ENCODE peak calls at places on chromosome 12, in six cellular contexts. G, J, L, H, M and D are unnamed samples.

GRCh38 chr12:42482820-42483533 is 106.6 kb downstream of the PRICKLE1 start:
- DNase-seq in G (peak; percentile 86), J (peak; percentile 77), L (peak; percentile 92), H (peak; percentile 76), M (peak; percentile 79), D (no peak)

GRCh38 chr12:83016226-83016835 is 329.6 kb downstream of the TMTC2 start:
- DNase-seq in G (no peak), J (no peak), L (no peak), H (peak; percentile 13), M (no peak), D (peak; percentile 40)

GRCh38 chr12:54204316-54204715 is 15.5 kb upstream of the SMUG1 start:
- DNase-seq in G (no peak), J (no peak), L (no peak), H (no peak), M (no peak), D (no peak)

GRCh38 chr12:89825591-89826449 is 117.2 kb upstream of the ATP2B1 start:
- DNase-seq in G (no peak), J (no peak), L (no peak), H (no peak), M (no peak), D (no peak)

GRCh38 chr12:38895446-38895845 is 9.9 kb downstream of the CPNE8 start:
- DNase-seq in G (no peak), J (no peak), L (no peak), H (no peak), M (no peak), D (no peak)

GRCh38 chr12:109256011-109256410 is 53.1 kb downstream of the FOXN4 start:
- DNase-seq in G (no peak), J (no peak), L (no peak), H (no peak), M (no peak), D (no peak)

GRCh38 chr12:76029982-76030377 is 1.6 kb downstream of the PHLDA1 start:
- DNase-seq in G (peak; percentile 52), J (no peak), L (peak; percentile 39), H (no peak), M (no peak), D (no peak)

GRCh38 chr12:57372233-57372632 is 58.6 kb downstream of the R3HDM2 start:
- DNase-seq in G (no peak), J (no peak), L (no peak), H (peak; percentile 13), M (peak; percentile 69), D (no peak)

GRCh38 chr12:105357162-105357691 is 26.7 kb downstream of the C12orf75 start:
- DNase-seq in G (no peak), J (no peak), L (no peak), H (no peak), M (no peak), D (no peak)

GRCh38 chr12:124273630-124274029 is 21.3 kb upstream of the RFLNA start:
- DNase-seq in G (peak; percentile 77), J (no peak), L (no peak), H (no peak), M (no peak), D (no peak)

GRCh38 chr12:19198272-19198671 is 68.7 kb downstream of the PLEKHA5 start:
- DNase-seq in G (no peak), J (no peak), L (no peak), H (no peak), M (no peak), D (no peak)

GRCh38 chr12:111444314-111444705 is 38.6 kb downstream of the SH2B3 start:
- DNase-seq in G (no peak), J (no peak), L (no peak), H (no peak), M (peak; percentile 59), D (no peak)

GRCh38 chr12:28563926-28564325 is 373.7 kb downstream of the CCDC91 start:
- DNase-seq in G (no peak), J (no peak), L (no peak), H (no peak), M (no peak), D (peak; percentile 89)

GRCh38 chr12:88207921-88208640 is 66.0 kb downstream of the TMTC3 start:
- DNase-seq in G (no peak), J (no peak), L (no peak), H (no peak), M (no peak), D (peak; percentile 44)

GRCh38 chr12:52605542-52605941 is 4.3 kb upstream of the KRT72 start:
- DNase-seq in G (no peak), J (no peak), L (no peak), H (no peak), M (no peak), D (no peak)

GRCh38 chr12:92073123-92073522 is 72.5 kb downstream of the BTG1 start:
- DNase-seq in G (no peak), J (no peak), L (no peak), H (no peak), M (no peak), D (no peak)

GRCh38 chr12:92068441-92068840 is 77.2 kb downstream of the BTG1 start:
- DNase-seq in G (no peak), J (no peak), L (no peak), H (no peak), M (no peak), D (no peak)

GRCh38 chr12:92065664-92066063 is 80.0 kb downstream of the BTG1 start:
- DNase-seq in G (no peak), J (no peak), L (no peak), H (no peak), M (no peak), D (no peak)

GRCh38 chr12:92070864-92071445 is 74.7 kb downstream of the BTG1 start:
- DNase-seq in G (no peak), J (no peak), L (no peak), H (no peak), M (no peak), D (no peak)

DNA sequence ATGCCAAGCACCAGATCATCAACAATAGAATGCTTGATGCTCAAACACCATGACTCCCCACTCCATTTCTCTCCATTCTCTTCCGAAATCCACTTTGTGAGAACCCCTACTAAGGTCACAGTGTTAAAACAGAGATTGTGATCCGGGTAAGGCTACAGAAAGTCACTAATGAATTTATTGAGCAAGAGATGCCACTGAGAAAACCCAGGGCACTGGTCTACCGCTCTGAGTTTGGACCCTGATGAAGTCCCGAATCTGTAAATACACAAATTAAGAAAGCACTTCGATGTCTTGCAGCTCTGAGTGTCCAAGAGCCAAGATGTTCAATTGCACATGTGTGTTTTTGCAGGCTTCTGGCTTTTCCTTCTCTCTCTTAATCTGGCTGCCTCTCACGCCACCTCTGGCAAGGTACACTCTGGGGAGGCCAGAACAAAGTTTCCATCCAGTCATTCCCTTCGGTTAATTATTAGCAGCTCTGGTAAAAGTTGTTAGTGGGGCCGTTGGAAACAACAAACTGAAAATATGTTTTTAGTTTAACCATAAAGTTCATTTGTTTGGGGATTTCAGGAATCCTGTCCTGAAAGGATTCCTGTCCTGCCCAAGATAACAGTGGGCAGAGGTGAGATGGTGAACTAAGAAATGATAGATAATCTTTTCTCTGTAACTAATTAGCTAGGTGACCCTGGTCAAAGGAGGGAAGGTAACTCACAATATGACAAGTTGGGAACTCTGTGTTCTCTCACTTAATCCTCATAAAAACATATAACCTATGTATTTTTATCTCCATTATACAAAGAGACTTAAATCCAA is 75.4 kb downstream of the BTG1 start:
- DNase-seq in G (no peak), J (no peak), L (no peak), H (no peak), M (no peak), D (no peak)
- TF ChIP-seq CTCF in G (no peak), J (no peak), L (no peak), H (no peak), M (no peak), D (no peak)

DNA sequence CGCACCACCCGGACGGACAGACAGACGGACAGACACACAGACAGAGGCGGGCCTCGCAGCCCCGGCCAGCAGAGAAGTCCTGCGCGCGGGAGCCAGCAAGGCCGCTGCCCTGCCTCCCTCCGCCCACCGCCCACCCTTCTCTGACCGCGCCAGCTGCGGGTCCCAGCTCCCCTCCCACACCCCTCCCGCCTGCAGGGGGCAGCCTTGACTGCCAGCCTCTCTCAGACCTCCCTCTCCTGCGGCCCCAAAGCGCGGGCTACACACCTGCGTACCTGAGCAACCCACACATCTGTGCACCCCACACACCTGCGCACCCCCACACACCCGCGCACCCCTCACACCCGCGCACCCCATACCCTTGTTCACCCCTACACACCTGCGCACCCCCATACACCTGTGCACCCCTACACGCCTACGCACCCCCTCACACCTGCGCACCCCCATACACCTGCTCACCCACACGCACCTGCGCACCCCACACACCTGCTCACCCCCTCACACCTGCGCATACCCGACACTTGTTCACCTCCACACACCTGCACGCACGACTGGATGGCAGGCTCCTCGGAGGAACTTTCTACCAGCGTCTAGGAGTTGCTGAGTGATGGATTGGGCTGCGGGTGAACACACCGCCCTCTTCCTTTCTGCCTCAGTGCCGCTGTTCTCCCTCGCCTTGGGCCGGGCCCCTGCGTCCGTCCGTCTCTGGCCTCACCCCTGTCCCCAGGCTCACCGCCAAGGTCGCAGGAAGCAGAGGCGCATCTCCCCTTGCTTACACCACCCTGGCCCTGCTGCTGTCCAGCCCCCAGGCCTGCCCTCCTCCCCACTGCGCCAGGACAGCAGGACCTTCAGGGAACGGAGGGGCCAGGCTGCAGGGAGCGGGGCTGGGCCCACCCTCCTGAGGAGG is 20.8 kb upstream of the TMEM106C start:
- DNase-seq in G (peak; percentile 93), J (no peak), L (peak; percentile 43), H (no peak), M (peak; percentile 56), D (no peak)
- TF ChIP-seq CTCF in G (peak; percentile 41), J (peak; percentile 25), L (no peak), H (peak; percentile 33), M (peak; percentile 21), D (peak; percentile 5)

DNA sequence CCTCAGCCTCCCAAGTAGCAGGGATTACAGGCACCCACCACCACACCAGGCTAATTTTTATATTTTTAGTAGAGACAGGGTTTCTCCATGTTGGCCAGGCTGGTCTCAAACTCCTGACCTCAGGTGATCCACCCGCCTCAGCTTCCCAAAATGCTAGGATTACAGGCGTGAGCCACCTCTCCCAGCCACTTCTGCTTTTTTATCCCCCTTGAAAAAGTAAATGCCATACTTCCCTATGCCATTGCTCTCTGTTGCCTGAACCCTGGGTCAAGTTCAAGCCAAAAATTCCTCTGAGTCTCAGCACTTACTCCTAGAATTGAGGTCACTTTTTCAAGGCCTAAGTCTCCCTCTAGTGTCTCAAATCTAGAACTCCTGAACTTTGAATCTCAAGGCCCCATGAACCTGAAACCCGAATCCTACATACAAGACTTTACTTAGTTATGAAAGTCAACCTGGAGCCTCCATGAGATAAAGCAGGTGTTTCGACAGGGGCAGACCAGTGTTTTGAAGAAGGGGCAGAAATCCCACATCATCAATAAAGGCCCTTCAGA is 1.4 kb upstream of the APOBEC1 start:
- DNase-seq in G (peak; percentile 82), J (no peak), L (no peak), H (no peak), M (no peak), D (no peak)
- TF ChIP-seq CTCF in G (peak; percentile 66), J (no peak), L (peak; percentile 20), H (no peak), M (no peak), D (no peak)

DNA sequence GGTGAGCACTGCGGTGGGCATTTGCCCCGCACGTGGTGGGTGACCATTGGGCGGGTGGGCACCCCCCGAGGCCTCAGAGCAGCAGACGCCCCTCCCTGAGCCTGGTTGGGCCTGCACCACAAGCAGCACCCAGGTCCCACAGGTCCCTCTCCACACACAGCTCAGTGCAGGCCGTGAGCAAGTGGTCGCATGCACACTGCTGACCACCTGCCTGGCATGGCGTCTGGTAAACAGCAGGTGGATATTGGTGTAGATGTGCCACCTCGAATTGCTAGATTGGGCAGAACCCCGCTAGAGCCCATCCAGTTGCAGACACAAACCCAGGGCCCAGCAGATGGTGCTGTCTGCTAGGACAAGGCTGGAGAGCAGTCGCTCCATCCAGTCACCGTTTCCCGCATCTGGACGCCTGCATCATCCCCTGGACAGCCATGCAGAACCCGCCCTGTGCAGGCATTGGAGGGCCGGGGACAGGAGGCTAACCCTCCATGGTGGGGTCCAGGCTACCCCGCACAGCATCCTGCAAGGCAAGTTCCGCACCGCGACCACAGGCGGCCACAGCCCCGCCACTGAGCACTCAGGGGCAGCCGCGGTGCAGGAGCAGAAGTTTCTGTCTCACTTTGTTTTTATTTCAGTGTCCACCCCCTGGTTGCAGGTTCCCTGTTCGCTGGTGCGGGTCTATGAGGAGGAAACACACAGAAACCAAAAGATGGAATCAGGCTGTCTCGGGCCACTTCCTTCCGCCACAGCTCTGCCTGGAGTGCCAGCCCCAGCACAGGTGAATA is 45.6 kb upstream of the RIMBP2 start:
- DNase-seq in G (peak; percentile 73), J (peak; percentile 53), L (peak; percentile 67), H (peak; percentile 28), M (no peak), D (no peak)
- TF ChIP-seq CTCF in G (peak; percentile 59), J (peak; percentile 55), L (peak; percentile 60), H (peak; percentile 54), M (peak; percentile 34), D (peak; percentile 56)